ENCODE peak calls at places on chromosomes 13 and 19, in seven cellular contexts. I is A549, Q is SK-N-SH, M is HCT116, H is K562, R is GM23338, L is GM12878. V is an unnamed sample.

GRCh38 chr13:101915333-101915732 is 462.9 kb downstream of the ITGBL1 start:
- DNase-seq in Q (peak; percentile 45), H (no peak), L (no peak), R (peak; percentile 62), M (no peak), I (no peak), V (no peak)

GRCh38 chr13:28819748-28820098 is 416 bp upstream of the MTUS2 start:
- DNase-seq in R (peak; percentile 86), Q (peak; percentile 85), M (no peak), L (no peak), H (peak; percentile 61), I (peak; percentile 15), V (peak; percentile 9)

GRCh38 chr19:13034636-13035035 is 39.4 kb downstream of the NFIX start:
- DNase-seq in H (no peak), Q (no peak), L (no peak), R (no peak), M (no peak), I (no peak), V (no peak)

GRCh38 chr19:29690842-29691241 is 24.2 kb downstream of the C19orf12 start:
- DNase-seq in H (peak; percentile 89), R (peak; percentile 83), Q (no peak), I (peak; percentile 79), L (no peak), M (peak; percentile 23), V (peak; percentile 67)

GRCh38 chr13:47046706-47047105 is 149.9 kb upstream of the HTR2A start:
- DNase-seq in L (no peak), M (no peak), Q (no peak), R (no peak), H (no peak), I (no peak), V (no peak)

GRCh38 chr19:10501971-10502523 is 1.1 kb downstream of the KEAP1 start:
- DNase-seq in H (peak; percentile 45), L (no peak), M (no peak), Q (peak; percentile 90), I (peak; percentile 65), R (peak; percentile 58), V (peak; percentile 33)

GRCh38 chr19:14368011-14368513 is 13.2 kb upstream of the ADGRE5 start:
- DNase-seq in M (no peak), R (no peak), L (no peak), H (no peak), Q (no peak), I (no peak), V (no peak)

GRCh38 chr13:99224019-99224418 is 23.4 kb downstream of the UBAC2 start:
- DNase-seq in L (no peak), M (no peak), H (peak; percentile 19), Q (no peak), I (no peak), R (no peak), V (no peak)

GRCh38 chr13:113564331-113565023 is 20.1 kb upstream of the TFDP1 start:
- DNase-seq in Q (no peak), R (no peak), I (no peak), L (no peak), M (no peak), H (no peak), V (no peak)

GRCh38 chr19:2089001-2089711 is 7.0 kb downstream of the MOB3A start:
- DNase-seq in M (no peak), H (no peak), L (peak; percentile 78), I (no peak), R (no peak), Q (peak; percentile 67), V (no peak)

GRCh38 chr13:52954838-52955237 is 73.8 kb upstream of the OLFM4 start:
- DNase-seq in M (no peak), Q (no peak), I (no peak), H (no peak), R (peak; percentile 52), L (no peak), V (no peak)

GRCh38 chr13:52961196-52961845 is 67.3 kb upstream of the OLFM4 start:
- DNase-seq in Q (no peak), L (no peak), H (no peak), R (peak; percentile 61), I (no peak), M (no peak), V (no peak)

GRCh38 chr13:52949744-52950143 is 78.9 kb upstream of the OLFM4 start:
- DNase-seq in I (no peak), H (no peak), R (no peak), M (no peak), L (no peak), Q (no peak), V (no peak)

GRCh38 chr13:52950436-52950960 is 78.1 kb upstream of the OLFM4 start:
- DNase-seq in I (no peak), R (no peak), H (no peak), L (no peak), M (no peak), Q (no peak), V (no peak)

GRCh38 chr13:52955505-52955904 is 73.1 kb upstream of the OLFM4 start:
- DNase-seq in R (peak; percentile 88), I (no peak), H (no peak), L (no peak), Q (no peak), M (no peak), V (no peak)
- TF ChIP-seq REST in R (no peak), I (no peak), H (no peak), L (no peak), Q (no peak), M (no peak), V (no peak)

DNA sequence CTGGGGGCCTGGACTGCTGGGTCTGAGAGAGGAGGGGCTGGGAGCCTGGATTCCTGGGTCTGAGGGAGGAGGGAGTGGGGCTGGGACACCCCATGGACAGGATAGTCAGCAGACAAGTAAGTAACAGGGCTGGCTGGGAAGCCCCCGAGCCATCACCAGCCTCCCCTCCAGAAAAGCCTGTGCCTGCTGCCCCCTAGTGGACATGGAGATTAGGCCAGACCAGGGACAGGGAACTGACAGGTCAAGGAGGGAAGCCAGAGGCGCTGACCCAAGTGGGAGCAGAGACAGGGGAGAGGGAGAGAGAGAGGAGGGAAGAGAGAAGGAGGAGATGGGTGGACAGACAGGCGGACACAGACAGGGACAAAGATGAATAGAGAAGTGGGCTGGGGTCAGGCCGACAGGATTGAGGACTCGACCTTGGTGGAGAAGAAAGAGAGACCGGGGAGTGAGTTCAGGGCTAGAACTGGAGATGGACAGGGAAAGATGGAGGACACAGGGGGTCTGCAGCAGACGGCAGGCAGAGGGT is 6.7 kb upstream of the ERFL start:
- DNase-seq in R (peak; percentile 92), I (peak; percentile 96), M (peak; percentile 43), L (no peak), H (peak; percentile 87), Q (peak; percentile 93), V (peak; percentile 58)
- TF ChIP-seq REST in R (no peak), I (no peak), M (no peak), L (no peak), H (no peak), Q (no peak), V (no peak)

GRCh38 chr19:35357867-35358573 is at the start of gene FFAR3:
- DNase-seq in H (no peak), Q (no peak), I (no peak), R (peak; percentile 14), M (no peak), L (no peak), V (no peak)
- TF ChIP-seq REST in H (no peak), Q (no peak), I (no peak), R (no peak), M (no peak), L (no peak), V (no peak)

GRCh38 chr19:45231891-45232290 is 13.3 kb downstream of the EXOC3L2 start:
- DNase-seq in Q (peak; percentile 9), M (no peak), I (no peak), R (no peak), H (no peak), L (no peak), V (no peak)
- TF ChIP-seq REST in Q (no peak), M (no peak), I (no peak), R (no peak), H (no peak), L (no peak), V (no peak)

GRCh38 chr13:37136187-37136586 is 30.7 kb upstream of the CSNK1A1L start:
- DNase-seq in R (no peak), H (no peak), I (no peak), Q (no peak), M (no peak), L (no peak), V (no peak)

GRCh38 chr13:37138917-37139316 is 33.5 kb upstream of the CSNK1A1L start:
- DNase-seq in M (no peak), L (no peak), R (no peak), I (no peak), H (no peak), Q (no peak), V (no peak)

GRCh38 chr13:37139356-37139755 is 33.9 kb upstream of the CSNK1A1L start:
- DNase-seq in R (no peak), L (no peak), Q (no peak), H (no peak), M (no peak), I (no peak), V (no peak)

GRCh38 chr13:37136633-37137032 is 31.2 kb upstream of the CSNK1A1L start:
- DNase-seq in L (no peak), Q (no peak), H (no peak), M (no peak), R (no peak), I (no peak), V (no peak)

DNA sequence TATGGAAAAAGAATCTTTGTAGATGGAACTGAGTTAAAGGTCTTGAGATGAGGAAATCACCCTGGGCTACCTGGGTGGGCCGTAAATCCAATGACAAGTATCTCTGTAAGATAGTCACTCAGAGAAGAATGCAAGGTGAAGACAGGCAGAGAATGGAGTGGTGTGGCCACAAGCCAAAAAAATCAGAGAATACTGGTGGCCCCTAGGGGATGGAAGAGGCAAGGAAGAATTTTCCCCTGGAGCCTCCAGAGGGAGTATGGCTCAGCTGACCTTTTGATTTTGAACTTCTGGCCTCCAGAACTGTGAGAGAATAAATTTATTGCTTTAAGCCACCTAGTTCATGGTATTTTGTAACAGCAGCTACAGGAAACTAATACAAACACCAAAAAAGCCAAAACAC is 32.7 kb upstream of the CSNK1A1L start:
- DNase-seq in Q (no peak), I (no peak), R (peak; percentile 64), L (no peak), H (peak; percentile 9), M (peak; percentile 1), V (peak; percentile 19)
- TF ChIP-seq REST in Q (no peak), I (no peak), R (no peak), L (no peak), H (no peak), M (no peak), V (no peak)

V was measured in HepG2.